ENCODE peak calls at places on chromosome 3, in five cellular contexts. P is left lung; O is stimulated activated CD4-positive, alpha-beta T cell treated with anti-CD3 and anti-CD28 coated beads, Interleukin-1b, Interleukin-23, amount 100 ng/mL, for 24 hours; I is sciatic nerve; C is stimulated activated naive CD4-positive, alpha-beta T cell. A is an unnamed sample.

GRCh38 chr3:190739726-190740230 is 122.7 kb downstream of the GMNC start:
- DNase-seq in C (no peak), I (no peak), O (no peak), P (no peak), A (no peak)

GRCh38 chr3:16048435-16049318 is 125.8 kb upstream of the GALNT15 start:
- DNase-seq in I (no peak), P (no peak), O (no peak), C (peak), A (no peak)

GRCh38 chr3:55405436-55405835 is 81.7 kb downstream of the WNT5A start:
- DNase-seq in P (no peak), C (no peak), O (no peak), I (no peak), A (no peak)

GRCh38 chr3:51975857-51976549 is 1.1 kb downstream of the ABHD14A start:
- DNase-seq in C (no peak), I (peak), O (no peak), P (peak), A (peak)

GRCh38 chr3:130733236-130733884 is 13.3 kb downstream of the PIK3R4 start:
- DNase-seq in C (no peak), I (no peak), O (no peak), P (no peak), A (no peak)

GRCh38 chr3:24086597-24087369 is 141.7 kb downstream of the NR1D2 start:
- DNase-seq in P (no peak), O (no peak), I (no peak), C (no peak), A (no peak)

GRCh38 chr3:178950676-178951075 is 120.9 kb downstream of the ZMAT3 start:
- DNase-seq in C (no peak), O (no peak), P (no peak), I (no peak), A (no peak)

GRCh38 chr3:194532591-194532990 is 45.8 kb upstream of the ATP13A3 start:
- DNase-seq in P (no peak), I (peak), O (no peak), C (no peak), A (no peak)

GRCh38 chr3:129122697-129123055 is 1.1 kb upstream of the RAB43 start:
- DNase-seq in I (no peak), C (no peak), O (no peak), P (no peak), A (no peak)

GRCh38 chr3:52529376-52530333 is 4.0 kb downstream of the NT5DC2 start:
- DNase-seq in P (no peak), I (peak), O (no peak), C (no peak), A (peak)

GRCh38 chr3:101414121-101414520 is 93.7 kb upstream of the IMPG2 start:
- DNase-seq in O (no peak), P (no peak), C (no peak), I (no peak), A (no peak)

GRCh38 chr3:115905871-115906270 is 282.6 kb downstream of the GAP43 start:
- DNase-seq in C (no peak), O (no peak), P (no peak), I (no peak), A (no peak)

GRCh38 chr3:70531063-70531657 is 218.7 kb upstream of the MDFIC2 start:
- DNase-seq in I (no peak), P (no peak), O (no peak), C (no peak), A (no peak)

GRCh38 chr3:82376883-82377282 is 615.4 kb upstream of the GBE1 start:
- DNase-seq in P (no peak), O (no peak), C (no peak), I (no peak), A (no peak)

GRCh38 chr3:51539291-51539891 is 872 bp downstream of the RAD54L2 start:
- DNase-seq in C (no peak), I (no peak), O (peak), P (no peak), A (no peak)

GRCh38 chr3:127307431-127307830 is 19.6 kb upstream of the PRR20G start:
- DNase-seq in I (no peak), C (no peak), O (no peak), P (no peak), A (no peak)

GRCh38 chr3:10517616-10518015 is 12.2 kb upstream of the ATP2B2 start:
- DNase-seq in C (no peak), O (no peak), I (peak), P (no peak), A (peak)

GRCh38 chr3:117035785-117036184 is 326.2 kb downstream of the TUSC7 start:
- DNase-seq in I (no peak), C (no peak), P (no peak), O (no peak), A (no peak)

GRCh38 chr3:138923531-138923994 is 23.4 kb downstream of the FOXL2 start:
- DNase-seq in P (peak), I (peak), O (peak), C (peak), A (peak)

GRCh38 chr3:12663311-12663935 is 494 bp downstream of the RAF1 start:
- DNase-seq in C (peak), O (peak), I (peak), P (peak), A (no peak)

GRCh38 chr3:184395320-184395660 is 15.4 kb downstream of the CHRD start:
- DNase-seq in C (no peak), P (peak), I (no peak), O (no peak), A (no peak)